ENCODE peak calls at places on chromosomes 12 and 14, in six cellular contexts. One of them, this sample, is unnamed.

GRCh38 chr14:55513491-55513890 is 66.5 kb upstream of the KTN1 start:
- DNase-seq in ascending aorta: no peak
- DNase-seq in germinal center: no peak
- DNase-seq in head of caudate nucleus: no peak
- DNase-seq in uterus: no peak
- DNase-seq in effector memory CD8-positive, alpha-beta T cell: no peak
- DNase-seq in this sample: no peak

GRCh38 chr12:65313704-65314317 is 35.3 kb downstream of the MSRB3 start:
- DNase-seq in head of caudate nucleus: no peak
- DNase-seq in effector memory CD8-positive, alpha-beta T cell: no peak
- DNase-seq in germinal center: no peak
- DNase-seq in ascending aorta: no peak
- DNase-seq in uterus: no peak
- DNase-seq in this sample: peak

GRCh38 chr12:53217049-53217929 is 10.2 kb upstream of the ITGB7 start:
- DNase-seq in uterus: no peak
- DNase-seq in head of caudate nucleus: no peak
- DNase-seq in ascending aorta: no peak
- DNase-seq in effector memory CD8-positive, alpha-beta T cell: peak
- DNase-seq in germinal center: no peak
- DNase-seq in this sample: peak

GRCh38 chr14:101761032-101761880 is at the start of gene PPP2R5C:
- DNase-seq in head of caudate nucleus: peak
- DNase-seq in ascending aorta: peak
- DNase-seq in effector memory CD8-positive, alpha-beta T cell: peak
- DNase-seq in germinal center: peak
- DNase-seq in uterus: peak
- DNase-seq in this sample: peak

GRCh38 chr14:50541159-50541567 is 8.8 kb upstream of the MAP4K5 start:
- DNase-seq in ascending aorta: no peak
- DNase-seq in germinal center: no peak
- DNase-seq in head of caudate nucleus: no peak
- DNase-seq in uterus: no peak
- DNase-seq in effector memory CD8-positive, alpha-beta T cell: no peak
- DNase-seq in this sample: no peak

GRCh38 chr14:29955087-29955486 is 27.4 kb upstream of the PRKD1 start:
- DNase-seq in effector memory CD8-positive, alpha-beta T cell: no peak
- DNase-seq in uterus: no peak
- DNase-seq in ascending aorta: no peak
- DNase-seq in head of caudate nucleus: no peak
- DNase-seq in germinal center: no peak
- DNase-seq in this sample: peak

GRCh38 chr12:5964913-5965900 is 20.1 kb upstream of the ANO2 start:
- DNase-seq in head of caudate nucleus: no peak
- DNase-seq in germinal center: no peak
- DNase-seq in uterus: no peak
- DNase-seq in effector memory CD8-positive, alpha-beta T cell: no peak
- DNase-seq in ascending aorta: no peak
- DNase-seq in this sample: no peak

GRCh38 chr14:32087173-32087861 is 10.2 kb downstream of the ARHGAP5 start:
- DNase-seq in germinal center: no peak
- DNase-seq in ascending aorta: no peak
- DNase-seq in uterus: no peak
- DNase-seq in effector memory CD8-positive, alpha-beta T cell: no peak
- DNase-seq in head of caudate nucleus: no peak
- DNase-seq in this sample: peak

GRCh38 chr14:70685480-70686197 is 43.9 kb downstream of the TTC9 start:
- DNase-seq in ascending aorta: no peak
- DNase-seq in germinal center: no peak
- DNase-seq in effector memory CD8-positive, alpha-beta T cell: no peak
- DNase-seq in head of caudate nucleus: no peak
- DNase-seq in uterus: no peak
- DNase-seq in this sample: no peak

GRCh38 chr12:127770123-127770522 is 496.8 kb upstream of the TMEM132C start:
- DNase-seq in head of caudate nucleus: no peak
- DNase-seq in ascending aorta: no peak
- DNase-seq in uterus: no peak
- DNase-seq in effector memory CD8-positive, alpha-beta T cell: no peak
- DNase-seq in germinal center: no peak
- DNase-seq in this sample: no peak

GRCh38 chr12:50110127-50110761 is 1.8 kb upstream of the COX14 start:
- DNase-seq in ascending aorta: no peak
- DNase-seq in germinal center: peak
- DNase-seq in head of caudate nucleus: no peak
- DNase-seq in effector memory CD8-positive, alpha-beta T cell: no peak
- DNase-seq in uterus: peak
- DNase-seq in this sample: no peak

GRCh38 chr12:78759387-78759786 is 105.2 kb upstream of the SYT1 start:
- DNase-seq in ascending aorta: no peak
- DNase-seq in effector memory CD8-positive, alpha-beta T cell: no peak
- DNase-seq in head of caudate nucleus: no peak
- DNase-seq in germinal center: no peak
- DNase-seq in uterus: no peak
- DNase-seq in this sample: peak

GRCh38 chr12:99393763-99394162 is 253.8 kb upstream of the GARIN6 start:
- DNase-seq in germinal center: peak
- DNase-seq in ascending aorta: no peak
- DNase-seq in effector memory CD8-positive, alpha-beta T cell: no peak
- DNase-seq in uterus: no peak
- DNase-seq in head of caudate nucleus: no peak
- DNase-seq in this sample: no peak

GRCh38 chr14:104037074-104037473 is 48.4 kb upstream of the ASPG start:
- DNase-seq in uterus: no peak
- DNase-seq in ascending aorta: no peak
- DNase-seq in germinal center: no peak
- DNase-seq in head of caudate nucleus: no peak
- DNase-seq in effector memory CD8-positive, alpha-beta T cell: no peak
- DNase-seq in this sample: no peak

GRCh38 chr12:109259545-109259895 is 49.6 kb downstream of the FOXN4 start:
- DNase-seq in head of caudate nucleus: no peak
- DNase-seq in uterus: no peak
- DNase-seq in ascending aorta: no peak
- DNase-seq in germinal center: no peak
- DNase-seq in effector memory CD8-positive, alpha-beta T cell: no peak
- DNase-seq in this sample: no peak

GRCh38 chr12:105740970-105741725 is 397.6 kb downstream of the NUAK1 start:
- DNase-seq in germinal center: no peak
- DNase-seq in uterus: peak
- DNase-seq in head of caudate nucleus: peak
- DNase-seq in ascending aorta: no peak
- DNase-seq in effector memory CD8-positive, alpha-beta T cell: no peak
- DNase-seq in this sample: no peak

GRCh38 chr14:64410084-64410774 is 22.1 kb downstream of the MTHFD1 start:
- DNase-seq in germinal center: no peak
- DNase-seq in uterus: no peak
- DNase-seq in effector memory CD8-positive, alpha-beta T cell: no peak
- DNase-seq in ascending aorta: no peak
- DNase-seq in head of caudate nucleus: no peak
- DNase-seq in this sample: peak

GRCh38 chr14:64717870-64718269 is 13.6 kb downstream of the PLEKHG3 start:
- DNase-seq in uterus: peak
- DNase-seq in ascending aorta: peak
- DNase-seq in germinal center: no peak
- DNase-seq in effector memory CD8-positive, alpha-beta T cell: no peak
- DNase-seq in head of caudate nucleus: no peak
- DNase-seq in this sample: no peak

GRCh38 chr12:19972325-19973288 is 395.7 kb upstream of the PDE3A start:
- DNase-seq in ascending aorta: no peak
- DNase-seq in germinal center: no peak
- DNase-seq in effector memory CD8-positive, alpha-beta T cell: no peak
- DNase-seq in head of caudate nucleus: no peak
- DNase-seq in uterus: no peak
- DNase-seq in this sample: peak

GRCh38 chr12:124236651-124237050 is 58.2 kb upstream of the RFLNA start:
- DNase-seq in uterus: no peak
- DNase-seq in germinal center: no peak
- DNase-seq in effector memory CD8-positive, alpha-beta T cell: no peak
- DNase-seq in ascending aorta: no peak
- DNase-seq in head of caudate nucleus: no peak
- DNase-seq in this sample: peak

GRCh38 chr14:66476964-66477363 is 9.2 kb upstream of the CCDC196 start:
- DNase-seq in effector memory CD8-positive, alpha-beta T cell: no peak
- DNase-seq in germinal center: no peak
- DNase-seq in ascending aorta: no peak
- DNase-seq in uterus: no peak
- DNase-seq in head of caudate nucleus: no peak
- DNase-seq in this sample: peak

GRCh38 chr12:105084251-105085250 is at the start of gene ALDH1L2:
- DNase-seq in effector memory CD8-positive, alpha-beta T cell: peak
- DNase-seq in uterus: peak
- DNase-seq in head of caudate nucleus: peak
- DNase-seq in ascending aorta: peak
- DNase-seq in germinal center: peak
- DNase-seq in this sample: peak

GRCh38 chr12:1688086-1688710 is 2.7 kb upstream of the ADIPOR2 start:
- DNase-seq in ascending aorta: no peak
- DNase-seq in uterus: no peak
- DNase-seq in germinal center: no peak
- DNase-seq in effector memory CD8-positive, alpha-beta T cell: no peak
- DNase-seq in head of caudate nucleus: no peak
- DNase-seq in this sample: no peak